ENCODE peak calls at places on chromosomes 7 and 10, in nine cellular contexts. K is GM23248, U is HCT116, L is Karpas-422, V is hepatocyte, E is GM23338, G is OCI-LY7, N is SK-N-SH, I is PC-9. O is an unnamed sample.

GRCh38 chr10:127911218-127911866 is 4.4 kb downstream of the PTPRE start:
- DNase-seq in N (peak; percentile 4), L (no peak), I (no peak), K (no peak), U (no peak), V (no peak), E (no peak), G (no peak), O (no peak)

GRCh38 chr7:155458317-155459132 is 596 bp downstream of the EN2 start:
- DNase-seq in K (peak; percentile 21), I (no peak), U (no peak), G (no peak), L (no peak), V (no peak), E (peak; percentile 32), N (peak; percentile 77), O (no peak)

GRCh38 chr7:107405559-107405958 is 64.3 kb upstream of the GPR22 start:
- DNase-seq in G (no peak), N (no peak), U (peak; percentile 18), L (no peak), E (no peak), I (peak; percentile 4), K (no peak), V (no peak), O (no peak)

GRCh38 chr7:96789914-96790313 is 80.3 kb upstream of the SEM1 start:
- DNase-seq in K (no peak), I (no peak), N (no peak), V (no peak), U (no peak), G (no peak), L (no peak), E (no peak), O (no peak)

GRCh38 chr10:4503076-4503475 is 322.9 kb upstream of the AKR1E2 start:
- DNase-seq in N (no peak), V (no peak), U (no peak), K (peak; percentile 7), I (no peak), G (no peak), L (no peak), E (peak; percentile 24), O (no peak)

GRCh38 chr7:2922271-2922691 is 78.2 kb upstream of the GNA12 start:
- DNase-seq in U (no peak), K (no peak), N (no peak), V (no peak), G (no peak), E (no peak), L (no peak), I (no peak), O (no peak)

GRCh38 chr7:10117815-10118214 is 855.9 kb upstream of the PHF14 start:
- DNase-seq in I (no peak), K (no peak), G (no peak), L (no peak), N (no peak), V (no peak), E (no peak), U (no peak), O (peak; percentile 56)

GRCh38 chr10:122257041-122257440 is 14.1 kb upstream of the BTBD16 start:
- DNase-seq in L (no peak), K (peak; percentile 16), U (no peak), I (no peak), E (no peak), V (no peak), N (no peak), G (no peak), O (no peak)

GRCh38 chr10:63071145-63071544 is 62.0 kb upstream of the NRBF2 start:
- DNase-seq in G (no peak), N (no peak), K (no peak), V (no peak), I (no peak), U (no peak), E (no peak), L (no peak), O (no peak)

GRCh38 chr7:78363866-78364265 is 565.3 kb downstream of the PHTF2 start:
- DNase-seq in G (no peak), N (no peak), I (no peak), V (no peak), L (no peak), K (no peak), E (no peak), U (no peak), O (no peak)

GRCh38 chr7:1024876-1025746 is 19.2 kb upstream of the GPR146 start:
- DNase-seq in U (no peak), I (no peak), N (no peak), V (no peak), G (peak; percentile 39), E (no peak), K (no peak), L (no peak), O (no peak)

GRCh38 chr7:93331706-93332105 is 99.5 kb downstream of the VPS50 start:
- DNase-seq in L (no peak), N (no peak), I (no peak), E (peak; percentile 18), V (no peak), K (no peak), G (no peak), U (no peak), O (no peak)

GRCh38 chr10:10055656-10056445 is 961.8 kb upstream of the CELF2 start:
- DNase-seq in G (no peak), L (no peak), I (no peak), U (no peak), K (no peak), V (no peak), E (no peak), N (no peak), O (no peak)

GRCh38 chr10:60149003-60149402 is 240.7 kb downstream of the ANK3 start:
- DNase-seq in N (no peak), L (no peak), K (no peak), G (no peak), V (no peak), I (no peak), E (no peak), U (no peak), O (no peak)

GRCh38 chr7:229184-229964 is 37.0 kb downstream of the FAM20C start:
- DNase-seq in V (peak; percentile 66), N (no peak), I (no peak), U (no peak), L (no peak), K (peak; percentile 97), E (no peak), G (no peak), O (no peak)

GRCh38 chr10:1424648-1425047 is 312.7 kb downstream of the ADARB2 start:
- DNase-seq in U (no peak), E (no peak), V (no peak), L (peak; percentile 63), I (no peak), N (no peak), G (no peak), K (no peak), O (no peak)

GRCh38 chr10:1426786-1427185 is 310.5 kb downstream of the ADARB2 start:
- DNase-seq in G (no peak), E (no peak), N (no peak), U (no peak), K (no peak), I (no peak), L (no peak), V (no peak), O (no peak)

GRCh38 chr10:1423676-1424253 is 313.6 kb downstream of the ADARB2 start:
- DNase-seq in V (no peak), U (no peak), N (no peak), E (no peak), L (no peak), I (no peak), K (no peak), G (no peak), O (no peak)

GRCh38 chr10:1422275-1422674 is 315.1 kb downstream of the ADARB2 start:
- DNase-seq in G (no peak), L (no peak), U (no peak), V (no peak), N (no peak), E (no peak), K (no peak), I (no peak), O (no peak)

GRCh38 chr10:1425886-1426285 is 311.4 kb downstream of the ADARB2 start:
- DNase-seq in V (no peak), K (no peak), E (no peak), U (no peak), G (peak; percentile 27), I (no peak), L (peak; percentile 59), N (no peak), O (no peak)
- H3K9me2 ChIP-seq in V (no peaks in the 10 kb centered on the region), K (no peaks in the 10 kb centered on the region), E (no peaks in the 10 kb centered on the region), U (no peaks in the 10 kb centered on the region), G (no peaks in the 10 kb centered on the region), I (no peaks in the 10 kb centered on the region), L (no peaks in the 10 kb centered on the region), N (no peaks in the 10 kb centered on the region), O (no peaks in the 10 kb centered on the region)

DNA sequence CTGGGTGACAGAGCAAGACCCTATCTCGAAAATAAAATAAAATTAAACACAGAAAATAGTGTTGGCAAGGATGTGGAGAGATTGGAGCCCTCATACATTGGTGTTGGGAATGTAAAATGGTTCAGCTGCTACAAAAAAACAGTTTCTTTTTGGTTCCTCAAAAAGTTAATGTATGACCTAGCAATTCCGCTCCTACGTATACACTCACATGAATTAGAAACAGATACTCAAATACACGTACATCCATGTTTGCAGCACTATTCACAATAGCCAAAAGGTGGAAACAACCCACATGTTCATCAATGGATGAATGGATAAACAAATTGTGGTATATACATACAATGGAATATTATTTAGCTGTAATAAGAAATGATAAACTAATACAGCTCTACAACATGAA is 28.4 kb upstream of the CHCHD3 start:
- DNase-seq in G (no peak), E (no peak), I (no peak), U (no peak), N (no peak), K (no peak), V (no peak), L (peak; percentile 38), O (no peak)
- H3K9me2 ChIP-seq in G (no peaks in the 10 kb centered on the region), E (peaks cover 7% of the 10 kb centered on the region), I (no peaks in the 10 kb centered on the region), U (no peaks in the 10 kb centered on the region), N (no peaks in the 10 kb centered on the region), K (no peaks in the 10 kb centered on the region), V (no peaks in the 10 kb centered on the region), L (no peaks in the 10 kb centered on the region), O (no peaks in the 10 kb centered on the region)

GRCh38 chr10:18583575-18584270 is 67.7 kb downstream of the NSUN6 start:
- DNase-seq in I (no peak), U (no peak), L (peak; percentile 49), K (peak; percentile 38), N (no peak), V (no peak), G (no peak), E (no peak), O (no peak)
- H3K9me2 ChIP-seq in I (no peaks in the 10 kb centered on the region), U (no peaks in the 10 kb centered on the region), L (no peaks in the 10 kb centered on the region), K (no peaks in the 10 kb centered on the region), N (no peaks in the 10 kb centered on the region), V (no peaks in the 10 kb centered on the region), G (no peaks in the 10 kb centered on the region), E (no peaks in the 10 kb centered on the region), O (no peaks in the 10 kb centered on the region)

GRCh38 chr10:120368927-120369326 is 88.1 kb upstream of the PLPP4 start:
- DNase-seq in V (no peak), N (no peak), E (no peak), L (no peak), K (no peak), G (no peak), I (no peak), U (no peak), O (no peak)

GRCh38 chr10:120371856-120372255 is 85.2 kb upstream of the PLPP4 start:
- DNase-seq in L (no peak), V (no peak), G (no peak), K (no peak), I (no peak), N (no peak), U (no peak), E (no peak), O (no peak)

GRCh38 chr10:120369831-120370230 is 87.2 kb upstream of the PLPP4 start:
- DNase-seq in K (peak; percentile 27), E (no peak), I (no peak), U (no peak), N (no peak), L (peak; percentile 56), V (no peak), G (no peak), O (no peak)

GRCh38 chr10:120372917-120373316 is 84.1 kb upstream of the PLPP4 start:
- DNase-seq in I (no peak), V (no peak), G (no peak), N (no peak), L (no peak), E (no peak), K (no peak), U (no peak), O (no peak)
- H3K9me2 ChIP-seq in I (no peaks in the 10 kb centered on the region), V (no peaks in the 10 kb centered on the region), G (no peaks in the 10 kb centered on the region), N (no peaks in the 10 kb centered on the region), L (no peaks in the 10 kb centered on the region), E (peaks cover 8% of the 10 kb centered on the region), K (no peaks in the 10 kb centered on the region), U (no peaks in the 10 kb centered on the region), O (no peaks in the 10 kb centered on the region)